ENCODE peak calls at places on chromosomes 5 and 9, in eight cellular contexts. Z is kidney glomerular epithelial cell; M is lung; P is HuH-7; A is HCEC 1CT; D is stimulated activated CD8-positive, alpha-beta memory T cell treated with anti-CD3 and anti-CD28 coated beads, Interleukin-4, amount 100 ng/mL, for 24 hours; N is stimulated activated CD4-positive, alpha-beta T cell treated with anti-CD3 and anti-CD28 coated beads, Interleukin-2, amount 100 ng/mL, for 48 hours; W is EH. J is an unnamed sample.

GRCh38 chr9:134732392-134733110 is 90.9 kb downstream of the COL5A1 start:
- DNase-seq in Z (no peak), M (no peak), P (no peak), A (no peak), D (no peak), N (no peak), W (no peak), J (no peak)

GRCh38 chr5:95858023-95858461 is 35.5 kb upstream of the GLRX start:
- DNase-seq in Z (peak; percentile 11), M (peak; percentile 62), P (no peak), A (peak; percentile 89), D (no peak), N (no peak), W (peak; percentile 84), J (peak; percentile 88)

GRCh38 chr5:101390317-101390908 is 487.3 kb upstream of the ST8SIA4 start:
- DNase-seq in Z (peak; percentile 64), M (no peak), P (peak; percentile 1), A (peak; percentile 57), D (no peak), N (peak; percentile 1), W (peak; percentile 27), J (peak; percentile 44)

GRCh38 chr5:33969572-33970452 is 14.7 kb downstream of the SLC45A2 start:
- DNase-seq in Z (peak; percentile 58), M (no peak), P (peak; percentile 88), A (peak; percentile 72), D (no peak), N (no peak), W (peak; percentile 67), J (peak; percentile 35)

GRCh38 chr9:115132648-115133047 is 14.7 kb upstream of the TNC start:
- DNase-seq in Z (peak; percentile 52), M (no peak), P (peak; percentile 5), A (peak; percentile 40), D (no peak), N (no peak), W (no peak), J (no peak)

GRCh38 chr5:147483961-147484707 is 25.7 kb downstream of the DPYSL3 start:
- DNase-seq in Z (peak; percentile 95), M (peak; percentile 49), P (no peak), A (peak; percentile 96), D (no peak), N (no peak), W (peak; percentile 97), J (peak; percentile 97)

GRCh38 chr9:15813076-15813475 is 260.2 kb downstream of the CCDC171 start:
- DNase-seq in Z (no peak), M (no peak), P (no peak), A (no peak), D (no peak), N (no peak), W (no peak), J (no peak)

GRCh38 chr5:36777105-36777757 is 99.3 kb upstream of the NIPBL start:
- DNase-seq in Z (no peak), M (no peak), P (peak; percentile 96), A (peak; percentile 19), D (no peak), N (no peak), W (peak; percentile 29), J (no peak)

GRCh38 chr5:174325961-174326360 is 280.5 kb downstream of the NSG2 start:
- DNase-seq in Z (no peak), M (no peak), P (no peak), A (no peak), D (no peak), N (no peak), W (no peak), J (no peak)

GRCh38 chr5:31120642-31120948 is 72.9 kb upstream of the CDH6 start:
- DNase-seq in Z (no peak), M (no peak), P (no peak), A (no peak), D (no peak), N (no peak), W (no peak), J (no peak)

GRCh38 chr9:16247188-16247875 is 623.1 kb downstream of the BNC2 start:
- DNase-seq in Z (peak; percentile 88), M (no peak), P (no peak), A (peak; percentile 85), D (no peak), N (no peak), W (peak; percentile 93), J (no peak)